ENCODE peak calls at places on chromosome 16, in nine cellular contexts. E is glutamatergic neuron; S is heart left ventricle; K is EL; T is stimulated activated CD4-positive, alpha-beta T cell treated with anti-CD3 and anti-CD28 coated beads, Interleukin-15, amount 100 ng/mL, for 1 hour; U is HCEC 1CT; Y is heart right ventricle; I is HTR-8/SVneo; H is cardiac muscle cell. W is an unnamed sample.

GRCh38 chr16:85446846-85447656 is 166.1 kb upstream of the GSE1 start:
- DNase-seq in I (no peak), E (no peak), Y (no peak), K (no peak), S (no peak), H (no peak), T (no peak), U (no peak), W (no peak)

GRCh38 chr16:9840761-9841665 is 341.2 kb downstream of the GRIN2A start:
- DNase-seq in H (no peak), T (no peak), U (no peak), Y (no peak), E (no peak), K (peak), I (no peak), S (no peak), W (no peak)

GRCh38 chr16:70267516-70267915 is 15.8 kb upstream of the EXOSC6 start:
- DNase-seq in I (peak), S (no peak), U (peak), T (no peak), H (peak), K (peak), Y (no peak), E (peak), W (peak)

GRCh38 chr16:87043273-87044030 is 273.7 kb downstream of the C16orf95 start:
- DNase-seq in Y (no peak), H (no peak), S (no peak), E (no peak), U (no peak), T (no peak), K (no peak), I (no peak), W (no peak)

GRCh38 chr16:22189473-22190168 is 16.5 kb upstream of the EEF2K start:
- DNase-seq in I (no peak), Y (peak), E (peak), S (peak), U (no peak), K (peak), H (peak), T (peak), W (peak)

GRCh38 chr16:50306287-50306686 is 39.9 kb downstream of the ADCY7 start:
- DNase-seq in E (no peak), S (no peak), H (no peak), Y (no peak), I (no peak), T (no peak), K (no peak), U (no peak), W (no peak)

GRCh38 chr16:82082543-82083244 is 47.6 kb downstream of the HSD17B2 start:
- DNase-seq in I (peak), Y (no peak), U (peak), H (no peak), S (no peak), T (no peak), K (peak), E (no peak), W (no peak)

GRCh38 chr16:78416400-78416799 is 316.9 kb downstream of the WWOX start:
- DNase-seq in Y (no peak), E (no peak), T (no peak), K (no peak), H (no peak), I (no peak), U (no peak), S (no peak), W (no peak)

GRCh38 chr16:54177052-54177856 is 109.3 kb downstream of the IRX3 start:
- DNase-seq in I (no peak), H (no peak), U (no peak), Y (no peak), T (no peak), E (no peak), S (no peak), K (no peak), W (peak)

GRCh38 chr16:56793504-56793903 is 63.6 kb downstream of the NUP93 start:
- DNase-seq in T (no peak), U (peak), H (peak), I (peak), S (no peak), E (no peak), Y (no peak), K (peak), W (peak)

GRCh38 chr16:9256196-9256595 is 164.8 kb downstream of the HAPSTR1 start:
- DNase-seq in S (no peak), K (peak), T (no peak), I (no peak), Y (peak), U (peak), H (peak), E (peak), W (peak)

GRCh38 chr16:57373117-57373947 is 1.0 kb downstream of the CX3CL1 start:
- DNase-seq in I (no peak), E (no peak), T (no peak), Y (no peak), H (no peak), K (no peak), S (no peak), U (no peak), W (peak)

GRCh38 chr16:2250652-2251280 is 621 bp downstream of the ECI1 start:
- DNase-seq in H (no peak), Y (no peak), I (no peak), K (peak), E (peak), T (no peak), S (no peak), U (peak), W (no peak)

GRCh38 chr16:59634951-59635350 is 900.8 kb upstream of the GOT2 start:
- DNase-seq in I (no peak), H (no peak), U (peak), T (no peak), Y (no peak), K (peak), S (no peak), E (no peak), W (no peak)

GRCh38 chr16:53960954-53961616 is 257.1 kb downstream of the FTO start:
- DNase-seq in S (no peak), I (no peak), K (no peak), Y (no peak), H (peak), T (no peak), U (no peak), E (no peak), W (peak)

GRCh38 chr16:10984509-10984908 is 40.1 kb downstream of the CLEC16A start:
- DNase-seq in K (peak), H (no peak), I (no peak), E (no peak), S (no peak), U (peak), T (no peak), Y (no peak), W (no peak)

GRCh38 chr16:81523387-81524115 is 78.9 kb downstream of the CMIP start:
- DNase-seq in E (no peak), Y (no peak), T (no peak), U (peak), I (no peak), S (no peak), K (peak), H (no peak), W (no peak)

GRCh38 chr16:69031877-69032301 is 73.6 kb upstream of the HAS3 start:
- DNase-seq in T (no peak), K (no peak), S (no peak), I (no peak), H (no peak), E (no peak), Y (no peak), U (peak), W (no peak)

GRCh38 chr16:58678716-58679115 is 5.9 kb downstream of the SLC38A7 start:
- DNase-seq in T (no peak), S (no peak), K (peak), I (no peak), H (no peak), Y (peak), E (no peak), U (peak), W (no peak)

GRCh38 chr16:24775455-24775854 is 46.0 kb downstream of the TNRC6A start:
- DNase-seq in U (no peak), Y (no peak), E (no peak), S (no peak), T (no peak), I (no peak), H (no peak), K (no peak), W (no peak)

GRCh38 chr16:50584033-50584722 is 36.0 kb downstream of the NKD1 start:
- DNase-seq in K (no peak), S (peak), U (no peak), H (no peak), T (no peak), I (no peak), Y (no peak), E (no peak), W (no peak)

GRCh38 chr16:17777461-17777863 is 306.7 kb upstream of the XYLT1 start:
- DNase-seq in T (no peak), E (no peak), S (no peak), I (no peak), Y (no peak), U (no peak), K (peak), H (no peak), W (no peak)

GRCh38 chr16:1258218-1258587 is 2.3 kb downstream of the TPSD1 start:
- DNase-seq in S (no peak), Y (no peak), E (no peak), U (no peak), K (no peak), H (no peak), I (no peak), T (no peak), W (no peak)

GRCh38 chr16:88831838-88832237 is 20.1 kb upstream of the APRT start:
- DNase-seq in E (no peak), T (no peak), H (no peak), Y (no peak), S (no peak), K (no peak), U (no peak), I (no peak), W (no peak)

GRCh38 chr16:23505180-23505665 is 5.1 kb downstream of the GGA2 start:
- DNase-seq in H (no peak), T (no peak), U (no peak), I (no peak), E (no peak), K (no peak), Y (no peak), S (no peak), W (no peak)

GRCh38 chr16:46896314-46896968 is 12.3 kb downstream of the GPT2 start:
- DNase-seq in T (no peak), I (no peak), K (no peak), Y (no peak), H (no peak), E (no peak), U (no peak), S (no peak), W (no peak)

GRCh38 chr16:69406780-69407331 is 17.6 kb upstream of the CYB5B start:
- DNase-seq in K (peak), H (no peak), I (no peak), S (no peak), T (no peak), E (no peak), Y (no peak), U (no peak), W (peak)

GRCh38 chr16:63466-63865 is 9.0 kb downstream of the RHBDF1 start:
- DNase-seq in T (no peak), I (no peak), K (no peak), S (no peak), E (no peak), U (no peak), Y (no peak), H (no peak), W (no peak)

GRCh38 chr16:85249830-85250455 is 137.7 kb upstream of the CIBAR2 start:
- DNase-seq in K (no peak), E (no peak), T (no peak), H (no peak), U (no peak), Y (no peak), I (no peak), S (no peak), W (no peak)